ENCODE peak calls at places on chromosome 1, in seven cellular contexts. B, C, D, Y, R, F and W are unnamed samples.
A peak's percentile ranks its signal among the peaks of the same experiment; 100 is the strongest.

GRCh38 chr1:78676347-78676982 is 26.8 kb downstream of the IFI44 start:
- DNase-seq in D (peak; percentile 64), B (peak; percentile 78), R (no peak), Y (no peak), C (peak; percentile 51), F (peak; percentile 39), W (peak; percentile 49)

GRCh38 chr1:210746024-210746423 is 387.9 kb downstream of the KCNH1 start:
- DNase-seq in R (no peak), D (no peak), F (no peak), C (no peak), Y (no peak), B (no peak), W (no peak)

GRCh38 chr1:170285027-170285426 is 139.3 kb downstream of the NTMT2 start:
- DNase-seq in F (no peak), R (no peak), Y (no peak), B (no peak), D (no peak), C (peak; percentile 3), W (no peak)

GRCh38 chr1:246198141-246198820 is 308.8 kb downstream of the SMYD3 start:
- DNase-seq in F (no peak), B (no peak), Y (no peak), C (no peak), D (no peak), R (no peak), W (no peak)

GRCh38 chr1:223041481-223041880 is 101.6 kb downstream of the TLR5 start:
- DNase-seq in F (peak; percentile 69), C (no peak), R (no peak), B (no peak), Y (no peak), D (no peak), W (peak; percentile 93)

GRCh38 chr1:202618387-202619022 is 91.7 kb downstream of the SYT2 start:
- DNase-seq in F (peak; percentile 27), B (peak; percentile 68), D (peak; percentile 81), C (no peak), Y (no peak), R (no peak), W (peak; percentile 58)

GRCh38 chr1:67717876-67718275 is 32.9 kb downstream of the GADD45A start:
- DNase-seq in B (peak; percentile 74), Y (no peak), F (no peak), D (no peak), R (no peak), C (no peak), W (no peak)

GRCh38 chr1:109787845-109788605 is 24.3 kb upstream of the EPS8L3 start:
- DNase-seq in D (peak; percentile 65), F (peak; percentile 30), R (no peak), Y (peak; percentile 18), C (no peak), B (no peak), W (no peak)

GRCh38 chr1:227316456-227316855 is 1.8 kb downstream of the CDC42BPA start:
- DNase-seq in Y (no peak), B (no peak), R (no peak), F (no peak), C (no peak), D (no peak), W (no peak)

GRCh38 chr1:13992489-13993285 is 292.7 kb downstream of the PRDM2 start:
- DNase-seq in Y (no peak), R (no peak), F (no peak), B (no peak), C (no peak), D (no peak), W (peak; percentile 14)

GRCh38 chr1:198778049-198778448 is 139.2 kb downstream of the PTPRC start:
- DNase-seq in Y (no peak), R (no peak), D (peak; percentile 28), C (no peak), B (peak; percentile 9), F (no peak), W (peak; percentile 39)
- H2AK5ac ChIP-seq in Y (no peak overlapping the region), R (no peak overlapping the region), D (peak overlapping the region; percentile 31), C (no peak overlapping the region), B (peak overlapping the region; percentile 63), F (no peak overlapping the region), W (no peak overlapping the region)

DNA sequence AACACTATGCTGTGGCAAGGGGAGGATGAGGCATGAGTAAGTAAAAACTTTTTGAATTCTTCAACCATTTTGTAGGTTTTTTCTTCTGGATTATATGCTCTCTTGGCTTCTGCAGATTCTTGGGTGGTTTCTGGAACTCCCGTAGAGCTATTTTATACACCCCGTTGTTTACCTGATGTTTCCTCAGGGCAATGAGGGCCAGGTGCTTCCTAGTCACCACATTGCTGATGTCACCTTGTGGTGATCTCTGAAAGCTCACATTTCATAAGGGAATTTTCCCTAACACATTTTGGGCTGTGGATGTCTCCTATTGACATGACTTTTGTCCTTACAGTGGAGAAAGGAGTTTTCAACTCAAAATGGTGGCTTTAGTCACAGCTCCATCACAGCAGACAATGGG is 356.6 kb downstream of the PLA2G4A start:
- DNase-seq in D (no peak), B (no peak), R (no peak), F (no peak), C (no peak), Y (no peak), W (peak; percentile 8)
- H2AK5ac ChIP-seq in D (no peak overlapping the region), B (no peak overlapping the region), R (no peak overlapping the region), F (no peak overlapping the region), C (no peak overlapping the region), Y (no peak overlapping the region), W (no peak overlapping the region)

GRCh38 chr1:61092643-61093042 is 10.3 kb downstream of the NFIA start:
- DNase-seq in F (no peak), C (no peak), D (no peak), R (no peak), B (no peak), Y (no peak), W (no peak)

GRCh38 chr1:61097326-61097725 is 15.0 kb downstream of the NFIA start:
- DNase-seq in C (no peak), B (peak; percentile 67), F (no peak), Y (no peak), R (no peak), D (no peak), W (no peak)

GRCh38 chr1:61094677-61095076 is 12.3 kb downstream of the NFIA start:
- DNase-seq in D (no peak), C (no peak), R (no peak), B (no peak), Y (no peak), F (no peak), W (no peak)

GRCh38 chr1:61093525-61094137 is 11.3 kb downstream of the NFIA start:
- DNase-seq in D (no peak), F (no peak), R (no peak), B (no peak), C (no peak), Y (no peak), W (no peak)

GRCh38 chr1:61095127-61095812 is 12.9 kb downstream of the NFIA start:
- DNase-seq in B (no peak), D (no peak), F (no peak), R (no peak), Y (no peak), C (no peak), W (no peak)
- H2AK5ac ChIP-seq in B (no peak overlapping the region), D (no peak overlapping the region), F (no peak overlapping the region), R (no peak overlapping the region), Y (no peak overlapping the region), C (no peak overlapping the region), W (no peak overlapping the region)

GRCh38 chr1:219774386-219774785 is 154.0 kb downstream of the SLC30A10 start:
- DNase-seq in B (no peak), F (no peak), C (no peak), Y (no peak), D (no peak), R (no peak), W (no peak)

GRCh38 chr1:219773110-219773509 is 155.2 kb downstream of the SLC30A10 start:
- DNase-seq in Y (no peak), R (no peak), D (no peak), B (no peak), F (no peak), C (no peak), W (no peak)

GRCh38 chr1:219771039-219771438 is 157.3 kb downstream of the SLC30A10 start:
- DNase-seq in B (peak; percentile 97), Y (no peak), F (peak; percentile 35), R (peak; percentile 19), D (peak; percentile 77), C (no peak), W (peak; percentile 69)

GRCh38 chr1:219772265-219773036 is 155.9 kb downstream of the SLC30A10 start:
- DNase-seq in B (no peak), R (no peak), Y (no peak), D (no peak), C (no peak), F (no peak), W (peak; percentile 53)

GRCh38 chr1:219773775-219774174 is 154.6 kb downstream of the SLC30A10 start:
- DNase-seq in F (no peak), C (no peak), B (no peak), R (no peak), D (no peak), Y (no peak), W (no peak)
- H2AK5ac ChIP-seq in F (no peak overlapping the region), C (no peak overlapping the region), B (no peak overlapping the region), R (no peak overlapping the region), D (no peak overlapping the region), Y (no peak overlapping the region), W (no peak overlapping the region)

DNA sequence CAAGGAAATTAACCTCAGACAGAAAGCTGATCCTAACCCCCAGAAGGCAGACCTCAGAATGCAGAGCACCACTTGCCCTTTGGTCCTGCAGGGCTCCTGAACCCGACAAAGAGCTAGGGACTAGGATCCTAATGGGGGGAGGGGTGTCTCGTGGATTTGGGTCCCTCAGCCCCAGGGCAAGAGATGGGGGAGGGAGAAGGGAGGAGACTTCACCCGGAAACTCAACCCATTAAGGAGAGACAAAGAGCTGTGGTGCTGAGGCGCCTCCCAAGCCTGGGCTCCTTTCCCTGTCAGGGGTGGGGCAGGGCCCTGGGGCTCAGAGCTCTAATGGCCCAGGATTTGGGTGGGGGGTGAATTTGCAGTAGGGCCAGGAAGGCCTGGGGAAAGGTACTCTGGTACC is 2.9 kb downstream of the NECTIN4 start:
- DNase-seq in B (no peak), C (no peak), F (no peak), R (no peak), D (no peak), Y (no peak), W (peak; percentile 43)
- H2AK5ac ChIP-seq in B (no peak overlapping the region), C (peak overlapping the region; percentile 35), F (peak overlapping the region; percentile 61), R (no peak overlapping the region), D (no peak overlapping the region), Y (no peak overlapping the region), W (peak overlapping the region; percentile 46)

GRCh38 chr1:217647791-217648190 is 16.6 kb downstream of the SPATA17 start:
- DNase-seq in B (no peak), C (no peak), D (no peak), F (peak; percentile 10), Y (no peak), R (no peak), W (no peak)

GRCh38 chr1:217642455-217642854 is 11.3 kb downstream of the SPATA17 start:
- DNase-seq in B (no peak), C (no peak), R (no peak), F (no peak), Y (no peak), D (no peak), W (peak; percentile 61)
- H2AK5ac ChIP-seq in B (no peak overlapping the region), C (no peak overlapping the region), R (no peak overlapping the region), F (no peak overlapping the region), Y (no peak overlapping the region), D (no peak overlapping the region), W (no peak overlapping the region)